ENCODE peak calls at places on chromosomes 13 and 19, in seven cellular contexts. G is EL; W is mucosa of gallbladder; N is NCI-H1417; X is left lung; M is smooth muscle cell of the brain vasculature; O is stimulated activated CD8-positive, alpha-beta memory T cell treated with anti-CD3 and anti-CD28 coated beads, Interleukin-2, amount 100 ng/mL, for 48 hours. Q is an unnamed sample.

GRCh38 chr19:38142176-38143035 is 81.6 kb downstream of the DPF1 start:
- DNase-seq in O (peak; percentile 51), G (peak; percentile 47), N (peak; percentile 46), X (peak; percentile 42), W (peak; percentile 27), M (no peak), Q (no peak)

GRCh38 chr19:38105574-38105973 is 118.4 kb downstream of the DPF1 start:
- DNase-seq in X (no peak), N (no peak), M (no peak), G (no peak), O (no peak), W (no peak), Q (no peak)

GRCh38 chr13:41827507-41828213 is 133.2 kb downstream of the VWA8 start:
- DNase-seq in G (peak; percentile 95), M (peak; percentile 87), X (no peak), O (no peak), W (no peak), N (no peak), Q (no peak)

GRCh38 chr19:39941615-39942507 is 7.4 kb upstream of the FCGBP start:
- DNase-seq in X (no peak), G (peak; percentile 47), N (no peak), O (no peak), M (peak; percentile 35), W (no peak), Q (peak; percentile 79)

GRCh38 chr13:112346173-112346898 is 29.8 kb upstream of the SPACA7 start:
- DNase-seq in O (no peak), M (no peak), G (peak; percentile 5), X (no peak), N (peak; percentile 95), W (no peak), Q (no peak)

GRCh38 chr19:29667390-29667783 is 2.1 kb downstream of the PLEKHF1 start:
- DNase-seq in X (no peak), O (no peak), M (no peak), W (no peak), N (no peak), G (no peak), Q (no peak)

GRCh38 chr19:16168465-16169081 is 4.8 kb downstream of the CIB3 start:
- DNase-seq in N (no peak), O (no peak), X (no peak), W (no peak), G (no peak), M (no peak), Q (no peak)

GRCh38 chr13:111460548-111461444 is 140.4 kb downstream of the TEX29 start:
- DNase-seq in X (no peak), O (no peak), G (peak; percentile 37), W (no peak), N (peak; percentile 73), M (no peak), Q (no peak)

GRCh38 chr13:113586661-113587479 is 2.3 kb downstream of the TFDP1 start:
- DNase-seq in X (no peak), O (no peak), M (no peak), W (no peak), N (no peak), G (no peak), Q (no peak)

GRCh38 chr13:103516009-103516795 is 450.0 kb upstream of the SLC10A2 start:
- DNase-seq in M (no peak), N (peak; percentile 72), X (no peak), G (no peak), W (no peak), O (no peak), Q (no peak)

GRCh38 chr13:104949840-104950805 is 1585.3 kb downstream of the EFNB2 start:
- DNase-seq in O (no peak), M (no peak), N (no peak), W (no peak), X (no peak), G (no peak), Q (no peak)

GRCh38 chr19:35458821-35459391 is 10.8 kb downstream of the FFAR2 start:
- DNase-seq in W (no peak), X (no peak), G (no peak), O (no peak), M (no peak), N (no peak), Q (peak; percentile 70)

GRCh38 chr13:99314640-99315176 is 7.5 kb upstream of the GPR183 start:
- DNase-seq in O (no peak), X (no peak), N (no peak), M (no peak), W (no peak), G (peak; percentile 92), Q (no peak)

GRCh38 chr13:31629085-31629785 is 110.1 kb upstream of the RXFP2 start:
- DNase-seq in G (peak; percentile 64), M (no peak), X (no peak), O (no peak), W (no peak), N (no peak), Q (peak; percentile 54)

GRCh38 chr19:51259348-51260245 is 8.7 kb downstream of the SIGLECL1 start:
- DNase-seq in G (peak; percentile 31), N (peak; percentile 34), W (peak; percentile 27), X (no peak), M (peak; percentile 12), O (peak; percentile 33), Q (no peak)

GRCh38 chr13:104953588-104953987 is 1581.9 kb downstream of the EFNB2 start:
- DNase-seq in W (no peak), O (no peak), M (no peak), G (no peak), N (no peak), X (no peak), Q (no peak)

GRCh38 chr19:34690372-34690771 is 12.9 kb downstream of the ZNF302 start:
- DNase-seq in O (no peak), W (no peak), X (no peak), G (no peak), N (no peak), M (no peak), Q (no peak)

GRCh38 chr13:104310861-104311260 is 1244.6 kb upstream of the SLC10A2 start:
- DNase-seq in W (no peak), O (no peak), M (no peak), G (no peak), N (no peak), X (no peak), Q (no peak)

GRCh38 chr13:104253063-104253680 is 1187.0 kb upstream of the SLC10A2 start:
- DNase-seq in G (no peak), X (no peak), O (no peak), M (no peak), W (no peak), N (no peak), Q (no peak)

Q was measured in CD14-positive monocyte.